ENCODE peak calls at places on chromosomes 12 and 14, in six cellular contexts. O, C, P, Z, S and Y are unnamed samples.

GRCh38 chr12:124790650-124791400 is 72.8 kb downstream of the SCARB1 start:
- DNase-seq in S (no peak), C (no peak), P (no peak), Z (no peak), O (no peak), Y (no peak)

GRCh38 chr14:53963491-53964227 is 7.0 kb upstream of the BMP4 start:
- DNase-seq in Z (no peak), S (peak), P (no peak), C (no peak), O (no peak), Y (no peak)

GRCh38 chr14:35897616-35898111 is 71.5 kb downstream of the BRMS1L start:
- DNase-seq in P (no peak), C (no peak), S (no peak), Z (no peak), O (peak), Y (no peak)

GRCh38 chr14:56087824-56088571 is 30.2 kb upstream of the PELI2 start:
- DNase-seq in Z (no peak), P (no peak), S (no peak), O (no peak), C (no peak), Y (no peak)

GRCh38 chr12:30979371-30980259 is 53.1 kb downstream of the TSPAN11 start:
- DNase-seq in O (no peak), Z (no peak), P (no peak), C (no peak), S (no peak), Y (no peak)

GRCh38 chr12:15931590-15932053 is 20.5 kb downstream of the DERA start:
- DNase-seq in C (peak), S (no peak), Z (peak), O (peak), P (no peak), Y (peak)

GRCh38 chr12:26246483-26247164 is 51.3 kb downstream of the SSPN start:
- DNase-seq in P (no peak), O (no peak), C (no peak), Z (no peak), S (no peak), Y (no peak)

GRCh38 chr14:93977790-93978581 is 1.6 kb upstream of the ASB2 start:
- DNase-seq in P (no peak), Z (no peak), S (no peak), O (no peak), C (peak), Y (peak)

GRCh38 chr14:49863483-49864262 is 11.1 kb upstream of the NEMF start:
- DNase-seq in S (peak), Z (peak), P (no peak), C (no peak), O (no peak), Y (peak)

GRCh38 chr14:101347893-101348777 is 213.2 kb upstream of the DIO3 start:
- DNase-seq in Z (no peak), C (no peak), O (no peak), S (no peak), P (no peak), Y (no peak)

GRCh38 chr14:20934148-20934762 is 21.0 kb upstream of the RNASE2 start:
- DNase-seq in Z (peak), C (no peak), O (no peak), P (peak), S (peak), Y (no peak)

GRCh38 chr12:102093319-102093718 is 26.6 kb downstream of the NUP37 start:
- DNase-seq in O (no peak), P (no peak), C (no peak), S (no peak), Z (no peak), Y (no peak)

GRCh38 chr12:70255311-70255710 is 12.1 kb downstream of the CNOT2 start:
- DNase-seq in C (no peak), P (no peak), Z (no peak), O (no peak), S (peak), Y (no peak)

GRCh38 chr12:47828967-47829482 is 9.3 kb upstream of the HDAC7 start:
- DNase-seq in P (peak), S (peak), C (no peak), O (no peak), Z (peak), Y (peak)

DNA sequence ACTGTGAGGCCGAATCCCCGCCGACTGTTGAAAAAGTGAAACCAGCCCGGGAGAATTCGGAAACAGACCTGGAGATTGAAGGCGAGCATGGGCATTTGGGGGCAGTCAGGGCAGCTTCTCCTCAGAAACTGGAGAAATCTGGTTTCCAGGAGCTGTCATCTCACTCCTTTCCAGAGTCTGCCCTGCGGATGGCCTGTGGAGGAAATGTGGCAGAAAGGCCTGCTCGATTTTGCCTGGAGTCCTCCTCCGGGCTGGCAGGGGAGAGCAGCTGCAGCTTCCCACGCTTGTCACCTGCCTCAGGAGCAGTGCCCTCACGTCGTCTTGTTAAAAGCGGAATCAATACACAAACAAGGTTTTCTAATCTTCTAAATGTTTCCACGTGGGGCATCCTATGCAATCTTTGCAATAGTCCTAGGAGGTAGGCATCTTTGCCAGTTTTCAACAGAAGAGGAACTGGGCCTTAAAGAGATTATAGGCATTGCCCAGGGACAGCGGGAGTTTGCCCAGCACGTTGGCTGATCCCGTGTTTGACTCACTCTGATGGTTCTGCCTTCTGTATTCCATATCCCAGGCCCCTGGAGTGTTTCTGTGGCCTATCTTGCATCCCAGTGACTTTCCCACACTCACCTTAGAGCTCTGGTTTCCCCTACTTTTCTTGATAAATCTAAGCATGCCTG is 2.3 kb downstream of the LRRC74A start:
- DNase-seq in Z (no peak), C (no peak), P (no peak), S (no peak), O (no peak), Y (no peak)
- TF ChIP-seq POLR2A in Z (no peak), C (no peak), P (no peak), S (no peak), O (no peak), Y (no peak)

GRCh38 chr12:113202300-113203075 is 17.0 kb downstream of the RITA1 start:
- DNase-seq in C (no peak), S (no peak), O (no peak), Z (no peak), P (no peak), Y (peak)

GRCh38 chr12:113207621-113208040 is 13.6 kb upstream of the TPCN1 start:
- DNase-seq in C (no peak), P (no peak), Z (no peak), O (no peak), S (no peak), Y (peak)

GRCh38 chr12:113201187-113202177 is 16.0 kb downstream of the RITA1 start:
- DNase-seq in O (no peak), Z (no peak), S (no peak), P (no peak), C (no peak), Y (no peak)

GRCh38 chr12:113204806-113205205 is 16.5 kb upstream of the TPCN1 start:
- DNase-seq in Z (peak), O (no peak), S (no peak), C (no peak), P (no peak), Y (peak)

GRCh38 chr12:113203852-113204760 is 17.2 kb upstream of the TPCN1 start:
- DNase-seq in C (no peak), S (no peak), O (peak), P (no peak), Z (no peak), Y (peak)
- TF ChIP-seq MYC in C (no peak), S (no peak), O (no peak), P (no peak), Z (no peak), Y (no peak)

GRCh38 chr14:30194769-30195168 is 267.1 kb upstream of the PRKD1 start:
- DNase-seq in S (no peak), Z (no peak), C (no peak), P (no peak), O (no peak), Y (no peak)

GRCh38 chr14:30193791-30194407 is 266.3 kb upstream of the PRKD1 start:
- DNase-seq in O (no peak), C (no peak), S (no peak), P (no peak), Z (no peak), Y (no peak)

GRCh38 chr14:30196861-30197260 is 269.2 kb upstream of the PRKD1 start:
- DNase-seq in P (no peak), O (no peak), Z (no peak), S (no peak), C (no peak), Y (no peak)

GRCh38 chr14:30193056-30193455 is 265.4 kb upstream of the PRKD1 start:
- DNase-seq in S (no peak), O (no peak), Z (no peak), C (no peak), P (no peak), Y (no peak)

DNA sequence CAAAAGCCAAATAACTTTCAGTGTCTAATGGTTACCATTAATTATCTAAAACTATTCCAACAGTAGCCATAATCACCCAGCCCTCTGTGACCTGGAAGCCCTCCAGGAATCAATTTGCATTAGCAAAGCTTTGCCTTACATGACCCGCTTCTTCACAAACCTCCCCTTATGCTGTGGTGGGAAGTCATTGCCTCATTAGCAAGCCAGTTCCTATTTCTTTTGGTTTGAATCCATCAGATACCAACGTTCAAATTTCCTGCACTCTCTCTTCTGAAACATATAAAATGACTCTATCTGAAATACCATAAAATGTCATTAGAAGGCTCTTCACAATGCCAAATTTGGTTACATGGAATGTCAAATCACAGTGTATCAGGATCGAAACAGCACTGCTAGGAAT is 268.3 kb upstream of the PRKD1 start:
- DNase-seq in O (no peak), C (no peak), P (no peak), Z (no peak), S (no peak), Y (no peak)
- TF ChIP-seq MAX in O (no peak), C (no peak), P (no peak), Z (no peak), S (no peak), Y (no peak)

DNA sequence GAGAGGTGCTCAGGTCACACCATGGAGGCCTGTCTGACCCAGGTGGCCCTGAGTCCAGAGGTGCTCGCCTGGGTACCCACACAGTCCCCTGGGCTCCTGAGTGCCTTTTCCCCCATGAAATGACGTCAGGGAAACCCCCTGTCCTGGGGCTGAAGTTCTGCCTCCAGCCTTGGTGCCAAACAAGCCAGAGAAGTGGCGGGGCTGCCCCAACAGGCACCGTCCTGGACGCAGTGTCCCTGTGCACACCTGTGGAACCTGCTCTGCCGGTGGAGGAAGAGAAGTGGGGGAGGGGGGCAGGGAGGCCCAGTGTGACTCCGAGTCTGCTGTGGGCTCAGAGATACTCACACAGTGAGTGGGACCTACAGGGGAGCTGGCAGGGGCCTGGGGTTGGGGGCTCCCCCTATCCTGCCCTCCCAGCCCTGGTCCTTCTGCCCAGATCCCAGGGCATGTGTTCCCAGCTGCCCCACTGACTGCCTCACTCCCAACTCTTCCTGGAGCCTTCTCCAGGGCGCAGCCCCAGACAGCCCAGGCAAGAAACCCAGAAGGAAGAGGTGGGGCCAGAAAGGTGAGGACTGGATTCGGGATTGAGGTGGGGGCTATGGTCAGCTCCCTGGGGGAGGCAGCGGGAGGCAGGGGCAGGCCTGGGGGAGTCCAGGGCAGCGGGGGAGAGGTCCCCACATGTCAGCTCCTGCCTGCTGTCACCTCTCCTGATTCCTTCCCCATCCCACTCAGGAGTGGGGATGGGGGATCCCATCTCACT is 24.8 kb downstream of the CCDC85C start:
- DNase-seq in Z (no peak), P (no peak), C (no peak), O (no peak), S (no peak), Y (no peak)
- TF ChIP-seq POLR2A in Z (no peak), P (no peak), C (no peak), O (no peak), S (no peak), Y (no peak)

DNA sequence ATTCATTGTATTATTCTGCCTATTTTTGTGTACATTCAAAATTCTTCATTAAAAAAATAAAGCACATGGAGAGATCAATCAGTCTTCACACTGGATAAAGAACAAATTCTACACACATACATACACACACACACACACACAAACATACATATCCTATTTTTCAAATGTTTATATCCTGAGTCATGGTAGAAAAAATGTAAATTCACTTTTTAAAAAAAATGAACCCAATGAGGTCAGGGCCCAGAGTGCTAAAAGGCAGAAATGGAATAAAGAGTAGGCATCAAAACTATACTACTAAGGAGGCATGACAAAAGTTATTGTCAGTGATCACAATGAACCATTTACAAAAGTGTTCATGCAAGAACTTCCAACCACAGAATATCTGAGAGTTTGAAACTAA is 17.3 kb downstream of the GALC start:
- DNase-seq in O (no peak), Z (no peak), S (no peak), P (no peak), C (no peak), Y (no peak)
- TF ChIP-seq MYC in O (no peak), Z (no peak), S (no peak), P (no peak), C (no peak), Y (no peak)

GRCh38 chr14:61489002-61489401 is 167.6 kb downstream of the PRKCH start:
- DNase-seq in S (no peak), Z (peak), C (no peak), P (no peak), O (no peak), Y (no peak)
- TF ChIP-seq MAX in S (no peak), Z (no peak), C (no peak), P (no peak), O (no peak), Y (no peak)

GRCh38 chr12:113967368-113967767 is 1.2 kb upstream of the RBM19 start:
- DNase-seq in O (no peak), P (no peak), C (no peak), Z (no peak), S (no peak), Y (no peak)

GRCh38 chr12:113961921-113962710 is 4.0 kb downstream of the RBM19 start:
- DNase-seq in S (no peak), C (peak), P (no peak), O (peak), Z (no peak), Y (peak)

GRCh38 chr12:113971392-113971791 is 5.3 kb upstream of the RBM19 start:
- DNase-seq in P (no peak), O (no peak), S (no peak), Z (no peak), C (no peak), Y (no peak)

GRCh38 chr12:113962733-113963132 is 3.4 kb downstream of the RBM19 start:
- DNase-seq in P (no peak), C (no peak), S (no peak), O (no peak), Z (no peak), Y (no peak)

DNA sequence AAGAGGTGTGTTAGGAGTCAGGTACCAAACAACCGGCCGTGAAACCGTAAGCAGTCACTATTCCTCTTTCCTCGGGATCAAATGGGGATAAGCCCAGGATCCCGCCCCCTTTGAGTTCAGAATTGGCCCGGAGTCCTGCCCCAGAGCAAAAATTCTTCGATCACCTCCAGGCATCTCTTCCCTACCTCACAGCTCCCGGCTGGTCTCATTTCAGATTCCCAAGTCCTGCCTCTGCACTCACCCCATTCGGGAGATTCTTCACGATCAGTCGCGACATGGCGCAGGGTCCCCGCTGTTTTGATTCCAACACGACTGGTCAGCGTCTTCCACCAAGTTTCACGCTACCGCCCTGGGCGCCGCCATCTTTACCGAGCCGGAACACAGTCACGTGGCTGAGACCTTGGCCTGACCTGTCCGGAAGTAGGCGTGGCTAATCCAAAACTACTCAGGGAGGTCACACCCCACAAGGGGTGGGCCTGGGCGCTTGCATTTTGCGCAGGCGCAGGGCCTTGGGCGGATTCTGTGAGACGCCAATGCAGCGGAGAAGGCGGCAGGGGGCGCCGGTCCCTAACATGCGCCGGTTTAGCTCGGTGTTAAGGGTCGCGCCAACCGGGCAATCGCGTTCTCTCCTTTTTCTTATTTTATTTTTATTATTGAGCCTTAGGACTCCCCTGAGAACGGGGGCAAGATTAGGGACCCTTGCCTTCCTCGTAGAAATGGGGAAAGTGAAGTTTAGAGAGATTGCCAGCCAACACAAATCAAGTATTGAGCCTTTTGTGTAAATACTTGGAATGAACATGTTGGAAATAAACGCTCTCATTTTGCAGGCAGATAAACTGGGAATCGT is at the start of gene RBM19:
- DNase-seq in P (peak), Z (peak), S (peak), C (peak), O (peak), Y (peak)
- TF ChIP-seq POLR2A in P (peak), Z (peak), S (peak), C (peak), O (peak), Y (peak)

GRCh38 chr12:121858662-121859572 is at the start of gene HPD:
- DNase-seq in Z (no peak), S (no peak), C (no peak), P (no peak), O (peak), Y (no peak)
- TF ChIP-seq MYC in Z (no peak), S (no peak), C (no peak), P (no peak), O (peak), Y (no peak)

DNA sequence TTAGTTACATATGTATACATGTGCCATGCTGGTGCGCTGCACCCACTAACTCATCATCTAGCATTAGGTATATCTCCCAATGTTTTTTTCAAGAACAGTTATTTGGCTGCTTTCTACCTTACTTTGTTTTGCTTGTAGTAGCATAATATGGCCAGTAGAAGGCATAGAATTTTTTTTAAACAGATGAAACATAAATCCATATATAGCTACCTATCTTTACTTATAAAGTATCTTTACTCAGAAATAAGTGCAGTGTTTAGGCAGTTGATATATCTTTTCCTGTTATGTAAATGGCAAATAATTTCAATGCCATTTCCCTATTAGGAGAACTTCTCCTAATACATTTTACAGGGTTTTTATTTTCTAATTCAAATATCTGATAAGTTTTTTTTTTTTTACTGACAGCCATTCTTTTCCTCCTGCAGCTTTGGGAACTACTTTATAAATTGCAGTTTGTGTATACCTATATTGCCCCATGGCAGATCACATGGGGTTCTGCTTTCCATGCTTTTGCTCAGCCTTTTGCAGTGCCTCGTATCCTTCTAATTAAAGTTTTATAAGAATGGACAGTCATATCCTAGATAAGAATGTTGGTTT is 143.1 kb downstream of the PCNX1 start:
- DNase-seq in O (no peak), Z (no peak), S (peak), P (no peak), C (no peak), Y (peak)
- TF ChIP-seq MAX in O (no peak), Z (no peak), S (no peak), P (no peak), C (no peak), Y (no peak)